ENCODE peak calls at places on chromosomes 2 and 18, in seven cellular contexts. S, M, Z, A, K, B and E are unnamed samples.

GRCh38 chr18:9081940-9082339 is 20.6 kb upstream of the NDUFV2 start:
- DNase-seq in A (no peak), B (no peak), M (no peak), S (no peak), K (no peak), Z (no peak), E (no peak)

GRCh38 chr2:144583741-144584453 is 64.0 kb upstream of the ZEB2 start:
- DNase-seq in Z (no peak), A (no peak), B (peak; percentile 46), S (no peak), M (peak; percentile 78), K (no peak), E (peak; percentile 57)

GRCh38 chr2:37625156-37625555 is 46.3 kb downstream of the CDC42EP3 start:
- DNase-seq in A (no peak), M (peak; percentile 73), K (no peak), B (no peak), Z (no peak), S (no peak), E (peak; percentile 67)

GRCh38 chr2:172931923-172932520 is 143.6 kb upstream of the MAP3K20 start:
- DNase-seq in K (peak; percentile 63), M (peak; percentile 76), A (peak; percentile 67), Z (peak; percentile 63), S (peak; percentile 69), B (no peak), E (no peak)

GRCh38 chr2:237223208-237223861 is 137.6 kb downstream of the COPS8 start:
- DNase-seq in A (no peak), Z (no peak), K (no peak), B (peak; percentile 99), M (peak; percentile 99), S (no peak), E (peak; percentile 97)

GRCh38 chr18:4196358-4196757 is 258.7 kb downstream of the DLGAP1 start:
- DNase-seq in M (no peak), K (no peak), S (no peak), B (no peak), Z (no peak), A (no peak), E (no peak)

GRCh38 chr2:186623121-186623520 is 33.3 kb downstream of the ITGAV start:
- DNase-seq in M (no peak), Z (no peak), K (no peak), A (no peak), B (no peak), S (no peak), E (no peak)

GRCh38 chr2:221444106-221444505 is 128.0 kb downstream of the EPHA4 start:
- DNase-seq in Z (peak; percentile 17), B (no peak), S (peak; percentile 56), K (peak; percentile 26), A (no peak), M (peak; percentile 64), E (no peak)

GRCh38 chr2:96631804-96632435 is 6.2 kb downstream of the KANSL3 start:
- DNase-seq in B (no peak), M (peak; percentile 25), S (no peak), K (no peak), Z (no peak), A (no peak), E (no peak)

GRCh38 chr2:96584017-96584416 is 47.5 kb downstream of the ARID5A start:
- DNase-seq in Z (no peak), K (no peak), M (no peak), B (no peak), S (no peak), A (no peak), E (no peak)

GRCh38 chr2:168194784-168195522 is 52.4 kb downstream of the STK39 start:
- DNase-seq in Z (no peak), M (peak; percentile 16), S (no peak), K (no peak), B (no peak), A (no peak), E (no peak)

GRCh38 chr2:184815824-184816223 is 217.5 kb downstream of the ZNF804A start:
- DNase-seq in M (no peak), K (no peak), A (no peak), Z (no peak), B (no peak), S (no peak), E (no peak)

GRCh38 chr2:237862528-237862895 is 3.1 kb downstream of the RAMP1 start:
- DNase-seq in B (no peak), A (no peak), Z (no peak), M (no peak), S (no peak), K (no peak), E (no peak)

GRCh38 chr2:241812730-241813079 is 3.7 kb downstream of the NEU4 start:
- DNase-seq in M (no peak), Z (no peak), S (no peak), A (no peak), B (no peak), K (no peak), E (peak; percentile 14)

GRCh38 chr2:44935854-44936185 is 5.7 kb upstream of the SIX3 start:
- DNase-seq in Z (no peak), S (no peak), A (no peak), M (no peak), K (no peak), B (no peak), E (no peak)

GRCh38 chr2:134290363-134290762 is 36.5 kb downstream of the MGAT5 start:
- DNase-seq in A (no peak), M (no peak), S (no peak), K (no peak), Z (no peak), B (no peak), E (no peak)

GRCh38 chr2:97969466-97970067 is 26.2 kb downstream of the TMEM131 start:
- DNase-seq in M (no peak), B (no peak), A (no peak), Z (no peak), S (no peak), K (no peak), E (no peak)

GRCh38 chr18:67132919-67133318 is 383.6 kb downstream of the DSEL start:
- DNase-seq in A (no peak), B (no peak), M (no peak), Z (no peak), K (no peak), S (no peak), E (no peak)

GRCh38 chr2:216838146-216838545 is 21.7 kb downstream of the TNP1 start:
- DNase-seq in S (peak; percentile 58), A (no peak), Z (no peak), K (no peak), B (peak; percentile 38), M (peak; percentile 70), E (no peak)

GRCh38 chr18:78716022-78716421 is 263.6 kb upstream of the SALL3 start:
- DNase-seq in Z (no peak), K (no peak), S (no peak), A (no peak), M (no peak), B (no peak), E (no peak)

GRCh38 chr2:102091908-102092307 is 50.6 kb upstream of the IL1R1 start:
- DNase-seq in A (no peak), Z (no peak), B (no peak), K (no peak), M (no peak), S (no peak), E (no peak)

GRCh38 chr2:170716851-170717598 is 1.9 kb downstream of the SP5 start:
- DNase-seq in Z (peak; percentile 25), S (peak; percentile 19), B (no peak), M (peak; percentile 26), K (peak; percentile 41), A (peak; percentile 63), E (no peak)
- H3K4me3 ChIP-seq in Z (peak overlapping the region; percentile 13), S (no peak overlapping the region), B (no peak overlapping the region), M (no peak overlapping the region), K (peak overlapping the region; percentile 50), A (no peak overlapping the region), E (no peak overlapping the region)

GRCh38 chr2:32863803-32864202 is 83.0 kb upstream of the LTBP1 start:
- DNase-seq in K (no peak), M (peak; percentile 27), A (no peak), B (no peak), Z (no peak), S (no peak), E (no peak)

GRCh38 chr2:32865399-32866068 is 81.2 kb upstream of the LTBP1 start:
- DNase-seq in A (no peak), S (no peak), B (peak; percentile 85), K (no peak), M (peak; percentile 88), Z (no peak), E (peak; percentile 84)

GRCh38 chr2:32864337-32864736 is 82.4 kb upstream of the LTBP1 start:
- DNase-seq in A (no peak), B (peak; percentile 85), M (peak; percentile 81), K (no peak), Z (no peak), S (no peak), E (peak; percentile 59)

GRCh38 chr2:32863326-32863725 is 83.4 kb upstream of the LTBP1 start:
- DNase-seq in S (no peak), M (no peak), Z (no peak), K (no peak), A (no peak), B (no peak), E (no peak)

DNA sequence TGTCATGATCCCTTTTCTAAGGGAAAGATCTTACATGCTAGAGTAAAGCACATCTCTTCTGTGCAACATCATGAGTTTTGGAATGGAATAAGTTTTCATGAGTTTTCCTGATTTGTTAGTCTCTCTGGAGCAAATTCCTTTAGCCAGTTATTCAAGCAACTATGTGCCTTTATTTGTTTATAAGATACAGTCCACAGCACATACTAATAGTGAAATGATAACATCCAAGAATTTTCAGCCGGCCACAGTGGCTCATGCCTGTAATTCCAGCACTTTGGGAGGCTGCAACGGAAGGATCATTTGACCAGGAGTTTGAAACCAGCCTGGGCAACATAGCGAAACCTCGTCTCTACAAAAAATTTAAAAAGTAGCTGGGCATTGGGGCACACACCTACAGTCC is 82.0 kb upstream of the LTBP1 start:
- DNase-seq in A (no peak), K (no peak), M (peak; percentile 73), S (no peak), B (peak; percentile 87), Z (no peak), E (peak; percentile 55)
- H3K4me3 ChIP-seq in A (no peak overlapping the region), K (no peak overlapping the region), M (no peak overlapping the region), S (no peak overlapping the region), B (peak overlapping the region; percentile 26), Z (no peak overlapping the region), E (no peak overlapping the region)

GRCh38 chr2:30565860-30566358 is 118.9 kb downstream of the LCLAT1 start:
- DNase-seq in B (no peak), K (peak; percentile 22), A (no peak), S (peak; percentile 67), Z (no peak), M (no peak), E (peak; percentile 45)
- H3K4me3 ChIP-seq in B (no peak overlapping the region), K (no peak overlapping the region), A (no peak overlapping the region), S (no peak overlapping the region), Z (no peak overlapping the region), M (no peak overlapping the region), E (no peak overlapping the region)

DNA sequence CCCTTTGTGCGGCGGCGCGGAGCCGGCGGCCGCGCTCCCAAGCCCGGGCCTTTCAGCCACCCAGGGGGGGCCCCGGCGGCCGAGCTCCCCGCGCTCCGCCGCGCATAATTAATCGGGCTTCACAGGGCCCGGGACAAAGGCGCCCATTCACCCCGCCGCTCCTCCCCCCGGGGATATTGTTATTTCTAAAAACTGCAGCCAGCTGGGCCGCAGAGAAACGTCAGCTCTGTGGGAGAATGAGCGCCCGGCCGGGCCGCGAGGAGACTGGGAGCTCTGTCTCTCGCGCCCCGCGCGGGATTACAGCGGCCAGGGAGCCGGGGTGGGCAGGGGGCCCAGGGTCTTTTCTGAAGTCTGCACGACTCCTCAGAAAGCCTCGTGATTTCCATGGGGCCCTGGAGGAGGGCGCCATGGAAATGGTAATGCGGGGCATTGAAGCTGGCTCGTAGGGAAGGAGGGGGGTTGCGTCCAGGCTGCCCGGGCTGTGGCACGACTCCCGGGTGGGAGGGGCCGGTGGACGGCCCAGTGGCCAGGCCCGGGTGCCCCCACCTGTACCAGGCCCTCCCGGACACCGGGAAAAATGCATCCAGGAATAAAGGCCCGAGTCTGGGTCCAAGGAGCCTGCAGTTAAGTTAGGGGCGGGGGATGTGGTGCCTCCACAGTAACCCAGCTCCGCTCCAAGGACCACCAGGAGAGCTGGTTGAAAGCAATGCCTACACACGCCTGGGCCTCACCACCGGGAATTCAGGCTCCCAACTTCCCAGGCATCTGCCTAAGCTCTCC is 125.3 kb downstream of the ZFP36L2 start:
- DNase-seq in B (no peak), S (peak; percentile 80), K (no peak), A (peak; percentile 91), Z (no peak), M (peak; percentile 79), E (no peak)
- H3K4me3 ChIP-seq in B (no peak overlapping the region), S (peak overlapping the region; percentile 49), K (peak overlapping the region; percentile 11), A (peak overlapping the region; percentile 0), Z (peak overlapping the region; percentile 32), M (peak overlapping the region; percentile 2), E (no peak overlapping the region)